ENCODE peak calls at places on chromosomes 16 and 17, in six cellular contexts. L is GM04504; R is posterior vena cava; O is activated CD8-positive, alpha-beta T cell treated with anti-CD3 and anti-CD28 coated beads, Interleukin-2, amount 10 ng/mL, durations not matched to agents 7 days and 5 days; Q is ovary; Z is fibroblast of gingiva. P is an unnamed sample.

GRCh38 chr17:50133769-50134099 is 3.8 kb upstream of the SAMD14 start:
- DNase-seq in L (no peak), R (no peak), O (no peak), Q (peak; percentile 47), Z (no peak), P (no peak)

GRCh38 chr17:40068917-40069750 is 6.4 kb downstream of the THRA start:
- DNase-seq in L (peak; percentile 65), R (peak; percentile 96), O (peak; percentile 82), Q (peak; percentile 97), Z (peak; percentile 92), P (peak; percentile 90)

GRCh38 chr16:82878466-82878865 is 251.7 kb downstream of the CDH13 start:
- DNase-seq in L (no peak), R (no peak), O (no peak), Q (no peak), Z (no peak), P (no peak)

GRCh38 chr16:30786936-30787612 is at the start of gene ZNF629:
- DNase-seq in L (no peak), R (peak; percentile 89), O (no peak), Q (peak; percentile 80), Z (peak; percentile 73), P (peak; percentile 72)

GRCh38 chr16:66363196-66363777 is 3.2 kb upstream of the CDH5 start:
- DNase-seq in L (no peak), R (peak; percentile 62), O (no peak), Q (no peak), Z (no peak), P (no peak)

GRCh38 chr16:1961651-1962067 is 2.3 kb downstream of the NDUFB10 start:
- DNase-seq in L (no peak), R (no peak), O (peak; percentile 35), Q (peak; percentile 20), Z (no peak), P (no peak)

GRCh38 chr16:53054670-53055485 is at the start of gene CHD9:
- DNase-seq in L (peak; percentile 76), R (peak; percentile 94), O (peak; percentile 79), Q (peak; percentile 86), Z (peak; percentile 80), P (peak; percentile 81)

GRCh38 chr17:13395346-13395745 is 206.4 kb downstream of the HS3ST3A1 start:
- DNase-seq in L (no peak), R (no peak), O (no peak), Q (no peak), Z (peak; percentile 81), P (peak; percentile 61)

GRCh38 chr17:20116683-20117309 is 107.6 kb downstream of the SPECC1 start:
- DNase-seq in L (peak; percentile 23), R (no peak), O (peak; percentile 70), Q (peak; percentile 65), Z (peak; percentile 36), P (peak; percentile 50)

GRCh38 chr16:58306327-58306726 is 11.5 kb upstream of the PRSS54 start:
- DNase-seq in L (peak; percentile 1), R (no peak), O (peak; percentile 64), Q (no peak), Z (peak; percentile 27), P (peak; percentile 19)

GRCh38 chr17:43974541-43975315 is 21.0 kb upstream of the PYY start:
- DNase-seq in L (no peak), R (peak; percentile 10), O (no peak), Q (no peak), Z (no peak), P (no peak)

GRCh38 chr16:89922884-89923639 is at the start of gene TUBB3:
- DNase-seq in L (peak; percentile 63), R (peak; percentile 94), O (peak; percentile 65), Q (peak; percentile 50), Z (peak; percentile 86), P (peak; percentile 79)

GRCh38 chr16:50519001-50519400 is 29.2 kb upstream of the NKD1 start:
- DNase-seq in L (no peak), R (no peak), O (no peak), Q (no peak), Z (no peak), P (no peak)

GRCh38 chr17:17555151-17555550 is 36.4 kb downstream of the PEMT start:
- DNase-seq in L (no peak), R (no peak), O (no peak), Q (no peak), Z (no peak), P (no peak)

GRCh38 chr16:2530629-2531318 is 434 bp downstream of the CEMP1 start:
- DNase-seq in L (no peak), R (no peak), O (no peak), Q (peak; percentile 55), Z (no peak), P (no peak)

GRCh38 chr17:44029736-44030135 is 15.0 kb upstream of the TMEM101 start:
- DNase-seq in L (no peak), R (no peak), O (no peak), Q (no peak), Z (no peak), P (no peak)

GRCh38 chr17:15171433-15172047 is 93.6 kb downstream of the PMP22 start:
- DNase-seq in L (peak; percentile 62), R (peak; percentile 88), O (peak; percentile 34), Q (peak; percentile 21), Z (peak; percentile 87), P (peak; percentile 82)

GRCh38 chr17:15955793-15956541 is 11.0 kb downstream of the ADORA2B start:
- DNase-seq in L (no peak), R (peak; percentile 64), O (no peak), Q (no peak), Z (no peak), P (no peak)

GRCh38 chr16:71536752-71537499 is 10.7 kb downstream of the CHST4 start:
- DNase-seq in L (no peak), R (no peak), O (no peak), Q (no peak), Z (no peak), P (no peak)

GRCh38 chr17:59370580-59371299 is 39.3 kb downstream of the YPEL2 start:
- DNase-seq in L (no peak), R (no peak), O (no peak), Q (no peak), Z (no peak), P (no peak)

GRCh38 chr17:73278465-73279453 is 17.1 kb upstream of the CPSF4L start:
- DNase-seq in L (no peak), R (no peak), O (no peak), Q (peak; percentile 88), Z (no peak), P (peak; percentile 35)

GRCh38 chr17:44872131-44872768 is 24.6 kb downstream of the HIGD1B start:
- DNase-seq in L (no peak), R (no peak), O (no peak), Q (no peak), Z (peak; percentile 42), P (peak; percentile 37)

GRCh38 chr16:21950782-21951521 is 2.2 kb upstream of the UQCRC2 start:
- DNase-seq in L (peak; percentile 3), R (no peak), O (peak; percentile 40), Q (no peak), Z (peak; percentile 30), P (peak; percentile 25)

GRCh38 chr17:11564483-11565380 is 33.5 kb upstream of the DNAH9 start:
- DNase-seq in L (no peak), R (no peak), O (no peak), Q (no peak), Z (no peak), P (no peak)

GRCh38 chr17:77842148-77842905 is 116.2 kb upstream of the TNRC6C start:
- DNase-seq in L (no peak), R (peak; percentile 58), O (no peak), Q (no peak), Z (no peak), P (no peak)

GRCh38 chr16:569445-570254 is at the start of gene PIGQ:
- DNase-seq in L (no peak), R (peak; percentile 90), O (peak; percentile 68), Q (peak; percentile 84), Z (peak; percentile 59), P (peak; percentile 63)

GRCh38 chr16:50534091-50534490 is 14.1 kb upstream of the NKD1 start:
- DNase-seq in L (no peak), R (no peak), O (no peak), Q (no peak), Z (no peak), P (no peak)

GRCh38 chr16:85422124-85422373 is 191.1 kb upstream of the GSE1 start:
- DNase-seq in L (no peak), R (no peak), O (no peak), Q (no peak), Z (no peak), P (no peak)

GRCh38 chr16:23494188-23494587 is 16.1 kb downstream of the GGA2 start:
- DNase-seq in L (no peak), R (no peak), O (no peak), Q (no peak), Z (no peak), P (no peak)

GRCh38 chr16:49837673-49838360 is 18.1 kb downstream of the ZNF423 start:
- DNase-seq in L (no peak), R (no peak), O (no peak), Q (no peak), Z (no peak), P (no peak)

GRCh38 chr17:55641559-55642160 is 81.0 kb downstream of the TMEM100 start:
- DNase-seq in L (peak; percentile 29), R (peak; percentile 89), O (peak; percentile 36), Q (peak; percentile 88), Z (peak; percentile 71), P (peak; percentile 59)

GRCh38 chr17:36863131-36863530 is 74.1 kb upstream of the LHX1 start:
- DNase-seq in L (no peak), R (no peak), O (no peak), Q (no peak), Z (no peak), P (no peak)

GRCh38 chr17:29165800-29166506 is 14.2 kb downstream of the MYO18A start:
- DNase-seq in L (no peak), R (no peak), O (no peak), Q (no peak), Z (no peak), P (no peak)

GRCh38 chr17:7909080-7909479 is 7.0 kb downstream of the RNF227 start:
- DNase-seq in L (no peak), R (no peak), O (no peak), Q (no peak), Z (no peak), P (no peak)

GRCh38 chr17:78818932-78819331 is 21.7 kb downstream of the USP36 start:
- DNase-seq in L (no peak), R (peak; percentile 66), O (peak; percentile 78), Q (no peak), Z (no peak), P (no peak)